ENCODE peak calls at places on chromosomes 2 and 18, in seven cellular contexts. D is body of pancreas, H is fibroblast of lung, N is neural progenitor cell, G is heart right ventricle, C is astrocyte of the spinal cord, B is spleen. S is an unnamed sample.

GRCh38 chr2:33529771-33530481 is 53.5 kb downstream of the RASGRP3 start:
- DNase-seq in D (no peak), H (peak; percentile 85), N (no peak), G (no peak), C (peak; percentile 89), B (no peak), S (peak; percentile 99)

GRCh38 chr2:175690113-175690716 is 311.9 kb downstream of the LNPK start:
- DNase-seq in D (peak; percentile 37), H (peak; percentile 83), N (peak; percentile 62), G (peak; percentile 47), C (peak; percentile 78), B (no peak), S (peak; percentile 76)

GRCh38 chr18:5463390-5463789 is 80.4 kb downstream of the EPB41L3 start:
- DNase-seq in D (peak; percentile 48), H (peak; percentile 93), N (no peak), G (peak; percentile 48), C (peak; percentile 83), B (no peak), S (peak; percentile 87)

GRCh38 chr18:8798996-8799395 is 93.6 kb downstream of the MTCL1 start:
- DNase-seq in D (peak; percentile 36), H (peak; percentile 18), N (no peak), G (peak; percentile 40), C (no peak), B (no peak), S (peak; percentile 73)

GRCh38 chr2:128405981-128406601 is 87.4 kb upstream of the HS6ST1 start:
- DNase-seq in D (no peak), H (no peak), N (no peak), G (no peak), C (no peak), B (peak; percentile 43), S (no peak)

GRCh38 chr2:46413631-46414030 is 65.7 kb upstream of the TMEM247 start:
- DNase-seq in D (no peak), H (no peak), N (no peak), G (no peak), C (no peak), B (no peak), S (no peak)

GRCh38 chr2:225070811-225071210 is 28.5 kb upstream of the DOCK10 start:
- DNase-seq in D (no peak), H (no peak), N (no peak), G (no peak), C (no peak), B (no peak), S (no peak)

GRCh38 chr2:213119061-213119809 is 32.2 kb downstream of the IKZF2 start:
- DNase-seq in D (no peak), H (peak; percentile 69), N (no peak), G (no peak), C (peak; percentile 88), B (no peak), S (peak; percentile 62)

GRCh38 chr2:218806346-218806978 is 24.5 kb downstream of the CYP27A1 start:
- DNase-seq in D (peak; percentile 60), H (peak; percentile 99), N (no peak), G (peak; percentile 64), C (peak; percentile 99), B (no peak), S (peak; percentile 100)

GRCh38 chr2:219737270-219737691 is 109.9 kb downstream of the SLC4A3 start:
- DNase-seq in D (no peak), H (peak; percentile 41), N (peak; percentile 48), G (peak; percentile 23), C (peak; percentile 23), B (no peak), S (no peak)

GRCh38 chr2:63871864-63872263 is 30.2 kb downstream of the UGP2 start:
- DNase-seq in D (no peak), H (peak; percentile 75), N (no peak), G (no peak), C (no peak), B (no peak), S (no peak)

GRCh38 chr2:179057737-179058136 is 7.8 kb upstream of the CCDC141 start:
- DNase-seq in D (no peak), H (no peak), N (peak; percentile 69), G (no peak), C (no peak), B (no peak), S (no peak)

GRCh38 chr18:58886864-58887612 is 22.4 kb downstream of the ZNF532 start:
- DNase-seq in D (no peak), H (no peak), N (no peak), G (no peak), C (no peak), B (no peak), S (no peak)

GRCh38 chr2:159873136-159873728 is 75.2 kb upstream of the CD302 start:
- DNase-seq in D (no peak), H (no peak), N (peak; percentile 39), G (no peak), C (no peak), B (no peak), S (no peak)

GRCh38 chr2:223219872-223220621 is 168.1 kb downstream of the KCNE4 start:
- DNase-seq in D (no peak), H (no peak), N (no peak), G (no peak), C (no peak), B (no peak), S (no peak)

GRCh38 chr2:12066986-12067385 is 320.6 kb downstream of the LPIN1 start:
- DNase-seq in D (no peak), H (no peak), N (no peak), G (no peak), C (no peak), B (no peak), S (no peak)

GRCh38 chr18:10321987-10322386 is 132.4 kb upstream of the APCDD1 start:
- DNase-seq in D (no peak), H (no peak), N (no peak), G (no peak), C (no peak), B (no peak), S (no peak)

GRCh38 chr2:177026956-177027355 is 185.6 kb upstream of the HNRNPA3 start:
- DNase-seq in D (no peak), H (no peak), N (no peak), G (no peak), C (no peak), B (no peak), S (no peak)

GRCh38 chr18:44916429-44917183 is 235.9 kb downstream of the SETBP1 start:
- DNase-seq in D (no peak), H (no peak), N (no peak), G (no peak), C (peak; percentile 30), B (no peak), S (no peak)

GRCh38 chr2:112985090-112985489 is 7.3 kb downstream of the IL36G start:
- DNase-seq in D (no peak), H (no peak), N (no peak), G (no peak), C (no peak), B (no peak), S (no peak)
- H3K4me3 ChIP-seq in D (no peak overlapping the region), H (no peak overlapping the region), N (no peak overlapping the region), G (no peak overlapping the region), C (no peak overlapping the region), B (no peak overlapping the region), S (no peak overlapping the region)

GRCh38 chr2:88955607-88956006 is 264.1 kb downstream of the RPIA start:
- DNase-seq in D (no peak), H (no peak), N (no peak), G (no peak), C (no peak), B (no peak), S (no peak)

GRCh38 chr2:88959480-88960204 is 268.2 kb downstream of the RPIA start:
- DNase-seq in D (no peak), H (peak; percentile 26), N (no peak), G (no peak), C (no peak), B (no peak), S (peak; percentile 20)
- TF ChIP-seq CTCF in D (peak; percentile 21), H (no peak), N (no peak), G (no peak), C (no peak), B (no peak), S (no peak)

DNA sequence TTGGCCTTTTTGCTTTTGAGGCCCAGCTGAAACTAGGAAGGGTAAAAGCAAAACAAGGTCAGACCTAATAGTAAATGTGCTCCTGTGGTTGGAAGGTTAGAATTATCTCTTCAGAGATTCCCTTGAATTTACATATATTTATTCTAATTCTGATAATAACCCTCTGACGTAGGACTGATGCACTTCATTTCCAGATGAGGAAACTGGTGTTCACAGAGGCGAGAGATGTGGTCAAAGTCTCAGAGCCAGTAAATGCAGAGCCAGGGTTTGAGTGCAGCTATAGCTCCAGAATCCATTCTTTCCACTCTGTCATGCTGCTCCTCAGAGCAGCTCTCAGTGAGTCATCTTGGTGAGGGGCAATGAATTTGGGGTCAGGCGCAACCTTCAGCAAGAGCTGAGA is 142.4 kb upstream of the FBXO11 start:
- DNase-seq in D (no peak), H (no peak), N (no peak), G (no peak), C (no peak), B (no peak), S (no peak)
- H3K4me3 ChIP-seq in D (no peak overlapping the region), H (no peak overlapping the region), N (no peak overlapping the region), G (no peak overlapping the region), C (no peak overlapping the region), B (no peak overlapping the region), S (no peak overlapping the region)

GRCh38 chr2:193228276-193228675 is 1033.5 kb upstream of the TMEFF2 start:
- DNase-seq in D (no peak), H (no peak), N (no peak), G (no peak), C (no peak), B (no peak), S (no peak)
- TF ChIP-seq CTCF in D (no peak), H (no peak), N (peak; percentile 19), G (no peak), C (no peak), B (no peak), S (no peak)

GRCh38 chr2:133658020-133658903 is 90.0 kb upstream of the NCKAP5 start:
- DNase-seq in D (no peak), H (no peak), N (peak; percentile 67), G (no peak), C (peak; percentile 60), B (no peak), S (no peak)
- H3K4me3 ChIP-seq in D (no peak overlapping the region), H (no peak overlapping the region), N (no peak overlapping the region), G (no peak overlapping the region), C (no peak overlapping the region), B (no peak overlapping the region), S (no peak overlapping the region)

GRCh38 chr2:186241874-186242273 is 244.2 kb upstream of the ZC3H15 start:
- DNase-seq in D (no peak), H (no peak), N (no peak), G (no peak), C (no peak), B (no peak), S (no peak)
- TF ChIP-seq CTCF in D (no peak), H (no peak), N (peak; percentile 6), G (no peak), C (no peak), B (no peak), S (no peak)

S was measured in AG10803.